ENCODE peak calls at places on chromosomes 5 and 9, in four cellular contexts. A, I, C and G are unnamed samples.

GRCh38 chr5:165333623-165334022 is 1828.2 kb downstream of the MAT2B start:
- DNase-seq in A (no peak), I (no peak), C (no peak), G (no peak)

GRCh38 chr5:76040806-76041205 is 42.4 kb upstream of the SV2C start:
- DNase-seq in A (peak), I (no peak), C (no peak), G (no peak)

GRCh38 chr9:13139641-13140171 is 139.8 kb downstream of the MPDZ start:
- DNase-seq in A (no peak), I (peak), C (no peak), G (peak)

GRCh38 chr5:139670369-139671095 is 22.4 kb downstream of the CXXC5 start:
- DNase-seq in A (no peak), I (no peak), C (no peak), G (no peak)

GRCh38 chr5:82991059-82991458 is 86.1 kb downstream of the TMEM167A start:
- DNase-seq in A (no peak), I (no peak), C (no peak), G (no peak)

GRCh38 chr5:32909207-32909606 is 198.1 kb downstream of the NPR3 start:
- DNase-seq in A (no peak), I (peak), C (no peak), G (no peak)

GRCh38 chr9:98916660-98917059 is 27.0 kb upstream of the COL15A1 start:
- DNase-seq in A (peak), I (no peak), C (peak), G (peak)

GRCh38 chr9:129181246-129181645 is 3.2 kb upstream of the IER5L start:
- DNase-seq in A (no peak), I (no peak), C (no peak), G (no peak)

GRCh38 chr5:167570431-167570830 is 721.0 kb upstream of the WWC1 start:
- DNase-seq in A (no peak), I (no peak), C (no peak), G (no peak)

GRCh38 chr9:128001411-128002298 is 20.9 kb upstream of the EEIG1 start:
- DNase-seq in A (no peak), I (peak), C (no peak), G (peak)

GRCh38 chr5:149060325-149060724 is 2.5 kb downstream of the SH3TC2 start:
- DNase-seq in A (peak), I (peak), C (no peak), G (peak)

GRCh38 chr9:74643303-74643933 is 146.3 kb downstream of the RORB start:
- DNase-seq in A (no peak), I (no peak), C (no peak), G (peak)

GRCh38 chr5:74206571-74207550 is 433.7 kb downstream of the ENC1 start:
- DNase-seq in A (no peak), I (peak), C (no peak), G (peak)

GRCh38 chr5:51495672-51496071 is 112.4 kb downstream of the ISL1 start:
- DNase-seq in A (no peak), I (peak), C (no peak), G (peak)

GRCh38 chr5:151094861-151095260 is 14.0 kb upstream of the TNIP1 start:
- DNase-seq in A (peak), I (peak), C (no peak), G (no peak)

GRCh38 chr5:103620851-103621547 is 58.4 kb upstream of the NUDT12 start:
- DNase-seq in A (no peak), I (no peak), C (no peak), G (no peak)

GRCh38 chr5:33936004-33936380 is 194 bp upstream of the RXFP3 start:
- DNase-seq in A (no peak), I (peak), C (peak), G (peak)

GRCh38 chr9:99189887-99190596 is 31.7 kb downstream of the ALG2 start:
- DNase-seq in A (no peak), I (no peak), C (no peak), G (no peak)

GRCh38 chr9:121876212-121876611 is 216.9 kb downstream of the TTLL11 start:
- DNase-seq in A (no peak), I (no peak), C (no peak), G (no peak)

GRCh38 chr9:74309654-74310053 is 187.5 kb upstream of the RORB start:
- DNase-seq in A (no peak), I (no peak), C (peak), G (no peak)

GRCh38 chr9:108473209-108474112 is 382.3 kb downstream of the ACTL7B start:
- DNase-seq in A (peak), I (peak), C (no peak), G (no peak)

GRCh38 chr5:181181650-181182565 is 23.1 kb downstream of the TRIM7 start:
- DNase-seq in A (peak), I (peak), C (peak), G (peak)

GRCh38 chr5:131635755-131636479 is 888 bp upstream of the RAPGEF6 start:
- DNase-seq in A (no peak), I (peak), C (no peak), G (peak)

GRCh38 chr5:55993628-55994501 is 898 bp downstream of the IL6ST start:
- DNase-seq in A (no peak), I (no peak), C (no peak), G (no peak)

GRCh38 chr9:119026120-119026519 is 343.1 kb downstream of the BRINP1 start:
- DNase-seq in A (no peak), I (no peak), C (peak), G (no peak)

GRCh38 chr9:134800791-134801339 is 79.7 kb upstream of the FCN2 start:
- DNase-seq in A (no peak), I (no peak), C (peak), G (no peak)

GRCh38 chr5:28523887-28524637 is 1485.7 kb upstream of the CDH9 start:
- DNase-seq in A (no peak), I (peak), C (no peak), G (no peak)

GRCh38 chr9:69861011-69861410 is 40.4 kb downstream of the CFAP95 start:
- DNase-seq in A (no peak), I (no peak), C (no peak), G (no peak)

GRCh38 chr9:120916573-120916972 is 10.0 kb downstream of the TRAF1 start:
- DNase-seq in A (no peak), I (peak), C (peak), G (peak)

GRCh38 chr5:169268019-169268418 is 32.9 kb downstream of the SLIT3 start:
- DNase-seq in A (no peak), I (no peak), C (no peak), G (no peak)

GRCh38 chr5:150034677-150035076 is 34.1 kb downstream of the HMGXB3 start:
- DNase-seq in A (no peak), I (peak), C (no peak), G (no peak)

GRCh38 chr5:68181039-68181599 is 34.4 kb upstream of the PIK3R1 start:
- DNase-seq in A (no peak), I (no peak), C (no peak), G (no peak)

GRCh38 chr5:6396043-6396442 is 17.7 kb upstream of the MED10 start:
- DNase-seq in A (no peak), I (no peak), C (no peak), G (no peak)

GRCh38 chr5:148846930-148847329 is 20.5 kb downstream of the ADRB2 start:
- DNase-seq in A (no peak), I (no peak), C (no peak), G (no peak)

GRCh38 chr5:176529824-176530195 is 7.4 kb downstream of the RNF44 start:
- DNase-seq in A (no peak), I (no peak), C (no peak), G (no peak)

GRCh38 chr9:114082017-114082735 is 4.1 kb upstream of the AMBP start:
- DNase-seq in A (peak), I (peak), C (peak), G (peak)